ENCODE peak calls at places on chromosomes 2 and 18, in seven cellular contexts. One of them, this sample, is unnamed.
A peak's percentile ranks its signal among the peaks of the same experiment; 100 is the strongest.

GRCh38 chr2:189149981-189150380 is 29.6 kb downstream of the COL5A2 start:
- DNase-seq in colonic mucosa: no peak
- DNase-seq in testis: no peak
- DNase-seq in GM23248: peak; percentile 80
- DNase-seq in psoas muscle: no peak
- DNase-seq in lower lobe of right lung: no peak
- DNase-seq in CD8-positive, alpha-beta T cell: no peak
- DNase-seq in this sample: no peak

GRCh38 chr18:76564117-76564516 is 69.1 kb upstream of the ZNF516 start:
- DNase-seq in colonic mucosa: no peak
- DNase-seq in testis: no peak
- DNase-seq in GM23248: peak; percentile 78
- DNase-seq in psoas muscle: no peak
- DNase-seq in lower lobe of right lung: no peak
- DNase-seq in CD8-positive, alpha-beta T cell: no peak
- DNase-seq in this sample: no peak

GRCh38 chr2:109151519-109151918 is 22.5 kb downstream of the SH3RF3 start:
- DNase-seq in colonic mucosa: no peak
- DNase-seq in testis: no peak
- DNase-seq in GM23248: no peak
- DNase-seq in psoas muscle: no peak
- DNase-seq in lower lobe of right lung: no peak
- DNase-seq in CD8-positive, alpha-beta T cell: no peak
- DNase-seq in this sample: no peak

GRCh38 chr2:44632931-44633689 is 271.4 kb downstream of the CAMKMT start:
- DNase-seq in colonic mucosa: no peak
- DNase-seq in testis: no peak
- DNase-seq in GM23248: no peak
- DNase-seq in psoas muscle: no peak
- DNase-seq in lower lobe of right lung: no peak
- DNase-seq in CD8-positive, alpha-beta T cell: no peak
- DNase-seq in this sample: no peak

GRCh38 chr2:47618272-47618552 is 164.7 kb upstream of the MSH6 start:
- DNase-seq in colonic mucosa: no peak
- DNase-seq in testis: no peak
- DNase-seq in GM23248: no peak
- DNase-seq in psoas muscle: no peak
- DNase-seq in lower lobe of right lung: no peak
- DNase-seq in CD8-positive, alpha-beta T cell: no peak
- DNase-seq in this sample: no peak

GRCh38 chr2:112160591-112161250 is 22.5 kb downstream of the FBLN7 start:
- DNase-seq in colonic mucosa: no peak
- DNase-seq in testis: no peak
- DNase-seq in GM23248: no peak
- DNase-seq in psoas muscle: no peak
- DNase-seq in lower lobe of right lung: no peak
- DNase-seq in CD8-positive, alpha-beta T cell: no peak
- DNase-seq in this sample: no peak

GRCh38 chr18:58787750-58788149 is 76.9 kb upstream of the ZNF532 start:
- DNase-seq in colonic mucosa: no peak
- DNase-seq in testis: no peak
- DNase-seq in GM23248: no peak
- DNase-seq in psoas muscle: no peak
- DNase-seq in lower lobe of right lung: no peak
- DNase-seq in CD8-positive, alpha-beta T cell: no peak
- DNase-seq in this sample: no peak

GRCh38 chr2:65749549-65749948 is 317.1 kb upstream of the SPRED2 start:
- DNase-seq in colonic mucosa: no peak
- DNase-seq in testis: no peak
- DNase-seq in GM23248: peak; percentile 6
- DNase-seq in psoas muscle: no peak
- DNase-seq in lower lobe of right lung: no peak
- DNase-seq in CD8-positive, alpha-beta T cell: no peak
- DNase-seq in this sample: no peak

GRCh38 chr2:127423476-127423840 is 5.2 kb downstream of the PROC start:
- DNase-seq in colonic mucosa: peak; percentile 48
- DNase-seq in testis: no peak
- DNase-seq in GM23248: no peak
- DNase-seq in psoas muscle: no peak
- DNase-seq in lower lobe of right lung: no peak
- DNase-seq in CD8-positive, alpha-beta T cell: no peak
- DNase-seq in this sample: no peak

GRCh38 chr2:70440621-70441020 is 113.0 kb downstream of the TGFA start:
- DNase-seq in colonic mucosa: no peak
- DNase-seq in testis: no peak
- DNase-seq in GM23248: no peak
- DNase-seq in psoas muscle: no peak
- DNase-seq in lower lobe of right lung: no peak
- DNase-seq in CD8-positive, alpha-beta T cell: peak; percentile 17
- DNase-seq in this sample: no peak

GRCh38 chr2:173652731-173653426 is 298.2 kb downstream of the CDCA7 start:
- DNase-seq in colonic mucosa: no peak
- DNase-seq in testis: no peak
- DNase-seq in GM23248: peak; percentile 96
- DNase-seq in psoas muscle: no peak
- DNase-seq in lower lobe of right lung: no peak
- DNase-seq in CD8-positive, alpha-beta T cell: no peak
- DNase-seq in this sample: no peak

GRCh38 chr2:237235383-237236095 is 149.8 kb downstream of the COPS8 start:
- DNase-seq in colonic mucosa: no peak
- DNase-seq in testis: peak; percentile 91
- DNase-seq in GM23248: peak; percentile 81
- DNase-seq in psoas muscle: peak; percentile 77
- DNase-seq in lower lobe of right lung: no peak
- DNase-seq in CD8-positive, alpha-beta T cell: no peak
- DNase-seq in this sample: peak; percentile 80

GRCh38 chr2:69770193-69770702 is 28.3 kb downstream of the ANXA4 start:
- DNase-seq in colonic mucosa: peak; percentile 70
- DNase-seq in testis: no peak
- DNase-seq in GM23248: peak; percentile 94
- DNase-seq in psoas muscle: peak; percentile 64
- DNase-seq in lower lobe of right lung: no peak
- DNase-seq in CD8-positive, alpha-beta T cell: peak; percentile 1
- DNase-seq in this sample: no peak

GRCh38 chr2:7594211-7594610 is 677.0 kb downstream of the RNF144A start:
- DNase-seq in colonic mucosa: no peak
- DNase-seq in testis: no peak
- DNase-seq in GM23248: no peak
- DNase-seq in psoas muscle: no peak
- DNase-seq in lower lobe of right lung: no peak
- DNase-seq in CD8-positive, alpha-beta T cell: no peak
- DNase-seq in this sample: no peak

GRCh38 chr18:63438181-63438580 is 15.9 kb upstream of the VPS4B start:
- DNase-seq in colonic mucosa: no peak
- DNase-seq in testis: no peak
- DNase-seq in GM23248: peak; percentile 53
- DNase-seq in psoas muscle: no peak
- DNase-seq in lower lobe of right lung: no peak
- DNase-seq in CD8-positive, alpha-beta T cell: no peak
- DNase-seq in this sample: no peak

GRCh38 chr2:11744631-11745394 is 1.6 kb upstream of the LPIN1 start:
- DNase-seq in colonic mucosa: peak; percentile 38
- DNase-seq in testis: peak; percentile 34
- DNase-seq in GM23248: peak; percentile 45
- DNase-seq in psoas muscle: peak; percentile 71
- DNase-seq in lower lobe of right lung: no peak
- DNase-seq in CD8-positive, alpha-beta T cell: no peak
- DNase-seq in this sample: peak; percentile 47

GRCh38 chr2:74267068-74267467 is 68.7 kb downstream of the MTHFD2 start:
- DNase-seq in colonic mucosa: peak; percentile 83
- DNase-seq in testis: no peak
- DNase-seq in GM23248: no peak
- DNase-seq in psoas muscle: no peak
- DNase-seq in lower lobe of right lung: no peak
- DNase-seq in CD8-positive, alpha-beta T cell: peak; percentile 39
- DNase-seq in this sample: no peak

GRCh38 chr2:236949089-236949935 is 136.4 kb upstream of the COPS8 start:
- DNase-seq in colonic mucosa: peak; percentile 13
- DNase-seq in testis: no peak
- DNase-seq in GM23248: no peak
- DNase-seq in psoas muscle: no peak
- DNase-seq in lower lobe of right lung: no peak
- DNase-seq in CD8-positive, alpha-beta T cell: no peak
- DNase-seq in this sample: no peak

GRCh38 chr2:240602266-240603050 is 15.9 kb downstream of the CAPN10 start:
- DNase-seq in colonic mucosa: no peak
- DNase-seq in testis: no peak
- DNase-seq in GM23248: no peak
- DNase-seq in psoas muscle: peak; percentile 56
- DNase-seq in lower lobe of right lung: peak; percentile 35
- DNase-seq in CD8-positive, alpha-beta T cell: no peak
- DNase-seq in this sample: peak; percentile 11

GRCh38 chr18:44986933-44987332 is 306.2 kb downstream of the SETBP1 start:
- DNase-seq in colonic mucosa: no peak
- DNase-seq in testis: no peak
- DNase-seq in GM23248: peak; percentile 8
- DNase-seq in psoas muscle: no peak
- DNase-seq in lower lobe of right lung: no peak
- DNase-seq in CD8-positive, alpha-beta T cell: no peak
- DNase-seq in this sample: no peak

GRCh38 chr2:209253544-209253943 is 170.3 kb upstream of the MAP2 start:
- DNase-seq in colonic mucosa: no peak
- DNase-seq in testis: no peak
- DNase-seq in GM23248: no peak
- DNase-seq in psoas muscle: no peak
- DNase-seq in lower lobe of right lung: no peak
- DNase-seq in CD8-positive, alpha-beta T cell: no peak
- DNase-seq in this sample: no peak

GRCh38 chr2:64311948-64312621 is 141.9 kb upstream of the LGALSL start:
- DNase-seq in colonic mucosa: peak; percentile 79
- DNase-seq in testis: peak; percentile 92
- DNase-seq in GM23248: peak; percentile 97
- DNase-seq in psoas muscle: peak; percentile 78
- DNase-seq in lower lobe of right lung: peak; percentile 85
- DNase-seq in CD8-positive, alpha-beta T cell: no peak
- DNase-seq in this sample: peak; percentile 71

GRCh38 chr18:58476521-58477210 is 152.2 kb downstream of the ALPK2 start:
- DNase-seq in colonic mucosa: no peak
- DNase-seq in testis: no peak
- DNase-seq in GM23248: no peak
- DNase-seq in psoas muscle: no peak
- DNase-seq in lower lobe of right lung: no peak
- DNase-seq in CD8-positive, alpha-beta T cell: no peak
- DNase-seq in this sample: no peak

GRCh38 chr2:47070920-47071824 is 83.9 kb downstream of the STPG4 start:
- DNase-seq in colonic mucosa: peak; percentile 68
- DNase-seq in testis: peak; percentile 68
- DNase-seq in GM23248: peak; percentile 89
- DNase-seq in psoas muscle: peak; percentile 86
- DNase-seq in lower lobe of right lung: peak; percentile 85
- DNase-seq in CD8-positive, alpha-beta T cell: peak; percentile 33
- DNase-seq in this sample: peak; percentile 82

GRCh38 chr18:26656944-26657536 is 108.7 kb upstream of the KCTD1 start:
- DNase-seq in colonic mucosa: peak; percentile 76
- DNase-seq in testis: peak; percentile 66
- DNase-seq in GM23248: peak; percentile 85
- DNase-seq in psoas muscle: peak; percentile 82
- DNase-seq in lower lobe of right lung: peak; percentile 86
- DNase-seq in CD8-positive, alpha-beta T cell: no peak
- DNase-seq in this sample: peak; percentile 78

GRCh38 chr18:75525331-75525730 is 97.8 kb upstream of the SMIM21 start:
- DNase-seq in colonic mucosa: no peak
- DNase-seq in testis: no peak
- DNase-seq in GM23248: no peak
- DNase-seq in psoas muscle: no peak
- DNase-seq in lower lobe of right lung: no peak
- DNase-seq in CD8-positive, alpha-beta T cell: no peak
- DNase-seq in this sample: no peak

GRCh38 chr2:231932985-231933915 is 7.1 kb upstream of the NPPC start:
- DNase-seq in colonic mucosa: no peak
- DNase-seq in testis: no peak
- DNase-seq in GM23248: no peak
- DNase-seq in psoas muscle: no peak
- DNase-seq in lower lobe of right lung: no peak
- DNase-seq in CD8-positive, alpha-beta T cell: no peak
- DNase-seq in this sample: no peak

GRCh38 chr2:134713606-134714005 is 5.2 kb downstream of the TMEM163 start:
- DNase-seq in colonic mucosa: no peak
- DNase-seq in testis: no peak
- DNase-seq in GM23248: no peak
- DNase-seq in psoas muscle: no peak
- DNase-seq in lower lobe of right lung: no peak
- DNase-seq in CD8-positive, alpha-beta T cell: no peak
- DNase-seq in this sample: no peak
- H3K27me3 ChIP-seq in colonic mucosa: peaks cover 26% of the 10 kb centered on the region
- H3K27me3 ChIP-seq in testis: no peaks in the 10 kb centered on the region
- H3K27me3 ChIP-seq in GM23248: peaks cover 44% of the 10 kb centered on the region
- H3K27me3 ChIP-seq in psoas muscle: peaks cover 11% of the 10 kb centered on the region
- H3K27me3 ChIP-seq in lower lobe of right lung: peaks cover 41% of the 10 kb centered on the region
- H3K27me3 ChIP-seq in CD8-positive, alpha-beta T cell: no peaks in the 10 kb centered on the region
- H3K27me3 ChIP-seq in this sample: peaks cover 13% of the 10 kb centered on the region

GRCh38 chr2:200353873-200354272 is 47.4 kb downstream of the SPATS2L start:
- DNase-seq in colonic mucosa: no peak
- DNase-seq in testis: no peak
- DNase-seq in GM23248: no peak
- DNase-seq in psoas muscle: no peak
- DNase-seq in lower lobe of right lung: no peak
- DNase-seq in CD8-positive, alpha-beta T cell: no peak
- DNase-seq in this sample: no peak
- H3K4me1 ChIP-seq in colonic mucosa: no peaks in the 10 kb centered on the region
- H3K4me1 ChIP-seq in testis: peaks cover 28% of the 10 kb centered on the region
- H3K4me1 ChIP-seq in GM23248: peaks cover 61% of the 10 kb centered on the region
- H3K4me1 ChIP-seq in psoas muscle: peaks cover 42% of the 10 kb centered on the region
- H3K4me1 ChIP-seq in lower lobe of right lung: peaks cover 12% of the 10 kb centered on the region
- H3K4me1 ChIP-seq in CD8-positive, alpha-beta T cell: no peaks in the 10 kb centered on the region
- H3K4me1 ChIP-seq in this sample: peaks cover 5% of the 10 kb centered on the region

GRCh38 chr2:234324151-234324550 is 172.7 kb downstream of the ARL4C start:
- DNase-seq in colonic mucosa: no peak
- DNase-seq in testis: no peak
- DNase-seq in GM23248: no peak
- DNase-seq in psoas muscle: no peak
- DNase-seq in lower lobe of right lung: no peak
- DNase-seq in CD8-positive, alpha-beta T cell: no peak
- DNase-seq in this sample: no peak

GRCh38 chr2:234322766-234323465 is 174.0 kb downstream of the ARL4C start:
- DNase-seq in colonic mucosa: no peak
- DNase-seq in testis: no peak
- DNase-seq in GM23248: no peak
- DNase-seq in psoas muscle: no peak
- DNase-seq in lower lobe of right lung: no peak
- DNase-seq in CD8-positive, alpha-beta T cell: no peak
- DNase-seq in this sample: no peak

DNA sequence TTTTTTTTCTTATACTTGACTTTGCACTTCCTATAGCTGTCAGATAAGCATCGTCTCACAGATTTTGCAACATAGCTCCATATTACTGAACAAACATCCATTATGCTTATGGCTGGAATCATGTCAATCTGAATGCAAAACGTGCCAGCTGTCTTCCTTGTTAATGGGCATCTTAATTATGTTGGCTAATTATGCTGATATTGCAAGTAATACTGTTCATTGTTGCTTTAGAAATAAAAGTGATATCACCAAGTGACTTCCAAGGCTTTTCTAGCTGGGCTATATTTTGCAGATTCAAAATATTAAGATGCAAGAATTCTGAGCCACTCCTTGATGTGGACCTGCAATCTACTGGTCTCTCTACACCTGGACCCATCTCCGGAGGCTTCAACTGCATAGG is 176.8 kb downstream of the ARL4C start:
- DNase-seq in colonic mucosa: no peak
- DNase-seq in testis: no peak
- DNase-seq in GM23248: no peak
- DNase-seq in psoas muscle: no peak
- DNase-seq in lower lobe of right lung: no peak
- DNase-seq in CD8-positive, alpha-beta T cell: no peak
- DNase-seq in this sample: no peak
- H3K27me3 ChIP-seq in colonic mucosa: no peaks in the 10 kb centered on the region
- H3K27me3 ChIP-seq in testis: no peaks in the 10 kb centered on the region
- H3K27me3 ChIP-seq in GM23248: peaks cover 8% of the 10 kb centered on the region
- H3K27me3 ChIP-seq in psoas muscle: no peaks in the 10 kb centered on the region
- H3K27me3 ChIP-seq in lower lobe of right lung: no peaks in the 10 kb centered on the region
- H3K27me3 ChIP-seq in CD8-positive, alpha-beta T cell: no peaks in the 10 kb centered on the region
- H3K27me3 ChIP-seq in this sample: no peaks in the 10 kb centered on the region

GRCh38 chr2:175111200-175111657 is 56.8 kb downstream of the ATF2 start:
- DNase-seq in colonic mucosa: no peak
- DNase-seq in testis: no peak
- DNase-seq in GM23248: peak; percentile 57
- DNase-seq in psoas muscle: no peak
- DNase-seq in lower lobe of right lung: no peak
- DNase-seq in CD8-positive, alpha-beta T cell: no peak
- DNase-seq in this sample: no peak
- H3K4me1 ChIP-seq in colonic mucosa: no peaks in the 10 kb centered on the region
- H3K4me1 ChIP-seq in testis: no peaks in the 10 kb centered on the region
- H3K4me1 ChIP-seq in GM23248: no peaks in the 10 kb centered on the region
- H3K4me1 ChIP-seq in psoas muscle: no peaks in the 10 kb centered on the region
- H3K4me1 ChIP-seq in lower lobe of right lung: no peaks in the 10 kb centered on the region
- H3K4me1 ChIP-seq in CD8-positive, alpha-beta T cell: no peaks in the 10 kb centered on the region
- H3K4me1 ChIP-seq in this sample: no peaks in the 10 kb centered on the region